ENCODE peak calls at places on chromosomes 4 and X, in eight cellular contexts. One of them, this sample, is unnamed.

GRCh38 chrX:134512566-134512965 is 52.6 kb downstream of the HPRT1 start:
- DNase-seq in COR-L47: no peak
- DNase-seq in ascending aorta: no peak
- DNase-seq in kidney tubule cell: peak
- DNase-seq in tibial artery: no peak
- DNase-seq in GM12865: no peak
- DNase-seq in lower leg skin: no peak
- DNase-seq in nephron progenitor cell: no peak
- DNase-seq in this sample: no peak

GRCh38 chr4:108068422-108068821 is 78.7 kb downstream of the HADH start:
- DNase-seq in COR-L47: no peak
- DNase-seq in ascending aorta: no peak
- DNase-seq in kidney tubule cell: no peak
- DNase-seq in tibial artery: no peak
- DNase-seq in GM12865: no peak
- DNase-seq in lower leg skin: no peak
- DNase-seq in nephron progenitor cell: no peak
- DNase-seq in this sample: no peak

GRCh38 chr4:183492791-183493221 is 12.1 kb upstream of the ING2 start:
- DNase-seq in COR-L47: no peak
- DNase-seq in ascending aorta: no peak
- DNase-seq in kidney tubule cell: peak
- DNase-seq in tibial artery: no peak
- DNase-seq in GM12865: no peak
- DNase-seq in lower leg skin: no peak
- DNase-seq in nephron progenitor cell: no peak
- DNase-seq in this sample: no peak

GRCh38 chr4:8403173-8403753 is 37.3 kb downstream of the ACOX3 start:
- DNase-seq in COR-L47: peak
- DNase-seq in ascending aorta: peak
- DNase-seq in kidney tubule cell: peak
- DNase-seq in tibial artery: peak
- DNase-seq in GM12865: peak
- DNase-seq in lower leg skin: peak
- DNase-seq in nephron progenitor cell: peak
- DNase-seq in this sample: peak

GRCh38 chr4:83342476-83342875 is 7.8 kb upstream of the HPSE start:
- DNase-seq in COR-L47: no peak
- DNase-seq in ascending aorta: no peak
- DNase-seq in kidney tubule cell: no peak
- DNase-seq in tibial artery: no peak
- DNase-seq in GM12865: no peak
- DNase-seq in lower leg skin: no peak
- DNase-seq in nephron progenitor cell: no peak
- DNase-seq in this sample: no peak

GRCh38 chrX:143669395-143669794 is 33.5 kb upstream of the SLITRK4 start:
- DNase-seq in COR-L47: no peak
- DNase-seq in ascending aorta: no peak
- DNase-seq in kidney tubule cell: peak
- DNase-seq in tibial artery: no peak
- DNase-seq in GM12865: no peak
- DNase-seq in lower leg skin: no peak
- DNase-seq in nephron progenitor cell: no peak
- DNase-seq in this sample: peak

GRCh38 chrX:71618303-71618721 is at the start of gene CXCR3:
- DNase-seq in COR-L47: no peak
- DNase-seq in ascending aorta: peak
- DNase-seq in kidney tubule cell: peak
- DNase-seq in tibial artery: no peak
- DNase-seq in GM12865: peak
- DNase-seq in lower leg skin: no peak
- DNase-seq in nephron progenitor cell: no peak
- DNase-seq in this sample: no peak

GRCh38 chrX:101550825-101551767 is 749 bp downstream of the ARMCX1 start:
- DNase-seq in COR-L47: peak
- DNase-seq in ascending aorta: peak
- DNase-seq in kidney tubule cell: peak
- DNase-seq in tibial artery: peak
- DNase-seq in GM12865: no peak
- DNase-seq in lower leg skin: peak
- DNase-seq in nephron progenitor cell: peak
- DNase-seq in this sample: peak

GRCh38 chr4:957581-958313 is 15.6 kb downstream of the DGKQ start:
- DNase-seq in COR-L47: no peak
- DNase-seq in ascending aorta: no peak
- DNase-seq in kidney tubule cell: no peak
- DNase-seq in tibial artery: peak
- DNase-seq in GM12865: no peak
- DNase-seq in lower leg skin: peak
- DNase-seq in nephron progenitor cell: no peak
- DNase-seq in this sample: no peak

GRCh38 chr4:113474017-113474416 is 287.5 kb downstream of the CAMK2D start:
- DNase-seq in COR-L47: no peak
- DNase-seq in ascending aorta: no peak
- DNase-seq in kidney tubule cell: peak
- DNase-seq in tibial artery: no peak
- DNase-seq in GM12865: no peak
- DNase-seq in lower leg skin: no peak
- DNase-seq in nephron progenitor cell: no peak
- DNase-seq in this sample: no peak

GRCh38 chr4:176163041-176163440 is 32.3 kb downstream of the SPATA4 start:
- DNase-seq in COR-L47: no peak
- DNase-seq in ascending aorta: no peak
- DNase-seq in kidney tubule cell: no peak
- DNase-seq in tibial artery: no peak
- DNase-seq in GM12865: no peak
- DNase-seq in lower leg skin: no peak
- DNase-seq in nephron progenitor cell: no peak
- DNase-seq in this sample: no peak

GRCh38 chrX:115289465-115289864 is at the start of gene LUZP4:
- DNase-seq in COR-L47: no peak
- DNase-seq in ascending aorta: no peak
- DNase-seq in kidney tubule cell: no peak
- DNase-seq in tibial artery: no peak
- DNase-seq in GM12865: no peak
- DNase-seq in lower leg skin: no peak
- DNase-seq in nephron progenitor cell: no peak
- DNase-seq in this sample: no peak

GRCh38 chrX:107000013-107000515 is at the start of gene MORC4:
- DNase-seq in COR-L47: peak
- DNase-seq in ascending aorta: peak
- DNase-seq in kidney tubule cell: peak
- DNase-seq in tibial artery: peak
- DNase-seq in GM12865: peak
- DNase-seq in lower leg skin: peak
- DNase-seq in nephron progenitor cell: peak
- DNase-seq in this sample: peak

GRCh38 chrX:139199945-139200344 is 330.6 kb upstream of the F9 start:
- DNase-seq in COR-L47: no peak
- DNase-seq in ascending aorta: no peak
- DNase-seq in kidney tubule cell: no peak
- DNase-seq in tibial artery: no peak
- DNase-seq in GM12865: no peak
- DNase-seq in lower leg skin: no peak
- DNase-seq in nephron progenitor cell: no peak
- DNase-seq in this sample: no peak

GRCh38 chr4:7638463-7638862 is 203.7 kb upstream of the PSAPL1 start:
- DNase-seq in COR-L47: no peak
- DNase-seq in ascending aorta: no peak
- DNase-seq in kidney tubule cell: no peak
- DNase-seq in tibial artery: no peak
- DNase-seq in GM12865: no peak
- DNase-seq in lower leg skin: no peak
- DNase-seq in nephron progenitor cell: no peak
- DNase-seq in this sample: no peak

GRCh38 chrX:78517124-78517523 is 142.0 kb downstream of the RTL3 start:
- DNase-seq in COR-L47: no peak
- DNase-seq in ascending aorta: no peak
- DNase-seq in kidney tubule cell: peak
- DNase-seq in tibial artery: no peak
- DNase-seq in GM12865: peak
- DNase-seq in lower leg skin: no peak
- DNase-seq in nephron progenitor cell: no peak
- DNase-seq in this sample: no peak

This sample was measured in NCI-H1092 treated with DMSO at 0.1 percent for 48 hours.